ENCODE peak calls at places on chromosomes 3 and 15, in six cellular contexts. X is fibroblast of villous mesenchyme; D is mesendoderm; Z is effector memory CD4-positive, alpha-beta T cell; C is Jurkat, Clone E6-1; Y is transverse colon. E is an unnamed sample.

GRCh38 chr15:41930221-41930866 is 36.5 kb upstream of the SPTBN5 start:
- DNase-seq in D (no peak), C (no peak), Y (peak; percentile 73), Z (no peak), X (peak; percentile 95), E (peak; percentile 97)

GRCh38 chr3:79810529-79810928 is 42.7 kb upstream of the ROBO1 start:
- DNase-seq in D (no peak), X (no peak), Y (no peak), C (no peak), Z (no peak), E (no peak)

GRCh38 chr3:27025718-27026117 is 343.5 kb downstream of the NEK10 start:
- DNase-seq in D (peak; percentile 85), X (no peak), Y (no peak), C (no peak), Z (no peak), E (no peak)

GRCh38 chr3:151308089-151308488 is 8.5 kb downstream of the GPR87 start:
- DNase-seq in Z (no peak), X (no peak), D (no peak), C (no peak), Y (no peak), E (no peak)

GRCh38 chr15:64532921-64533320 is 72.5 kb downstream of the ZNF609 start:
- DNase-seq in Z (no peak), X (peak; percentile 17), D (no peak), C (no peak), Y (no peak), E (no peak)

GRCh38 chr3:143348486-143349327 is 229.1 kb downstream of the CHST2 start:
- DNase-seq in C (peak; percentile 41), D (peak; percentile 35), Y (no peak), Z (no peak), X (no peak), E (no peak)

GRCh38 chr15:90351479-90352108 is 490 bp upstream of the ZNF774 start:
- DNase-seq in X (no peak), C (no peak), Z (no peak), D (no peak), Y (no peak), E (no peak)

GRCh38 chr3:69012111-69012835 is 1.2 kb downstream of the EOGT start:
- DNase-seq in D (peak; percentile 71), Z (no peak), C (no peak), X (no peak), Y (peak; percentile 19), E (peak; percentile 39)

GRCh38 chr3:125668804-125669203 is 73.5 kb upstream of the OSBPL11 start:
- DNase-seq in Z (no peak), C (no peak), X (no peak), D (no peak), Y (no peak), E (no peak)

GRCh38 chr15:101056366-101057334 is 137.5 kb downstream of the LRRK1 start:
- DNase-seq in C (no peak), Y (no peak), Z (no peak), X (no peak), D (no peak), E (no peak)

GRCh38 chr3:189724366-189724765 is 93.2 kb downstream of the TP63 start:
- DNase-seq in X (peak; percentile 28), Y (no peak), Z (no peak), C (no peak), D (no peak), E (no peak)

GRCh38 chr3:58333206-58334012 is 717 bp downstream of the PXK start:
- DNase-seq in D (peak; percentile 43), X (no peak), Y (peak; percentile 30), Z (no peak), C (no peak), E (no peak)

GRCh38 chr15:84956199-84956598 is 25.5 kb upstream of the PDE8A start:
- DNase-seq in D (no peak), X (no peak), Z (no peak), Y (no peak), C (no peak), E (no peak)

GRCh38 chr15:84953726-84954125 is 27.9 kb upstream of the PDE8A start:
- DNase-seq in C (no peak), Y (no peak), Z (no peak), X (no peak), D (no peak), E (no peak)

GRCh38 chr15:84953136-84953535 is 28.5 kb upstream of the PDE8A start:
- DNase-seq in D (no peak), X (no peak), C (no peak), Y (no peak), Z (no peak), E (peak; percentile 37)

GRCh38 chr15:84950570-84951111 is 31.0 kb upstream of the PDE8A start:
- DNase-seq in Y (no peak), Z (no peak), C (no peak), D (no peak), X (no peak), E (no peak)

GRCh38 chr15:84955089-84955848 is 26.4 kb upstream of the PDE8A start:
- DNase-seq in X (peak; percentile 81), Y (peak; percentile 78), C (peak; percentile 24), D (peak; percentile 83), Z (peak; percentile 6), E (peak; percentile 51)
- H3K4me3 ChIP-seq in X (peak overlapping the region; percentile 40), Y (no peak overlapping the region), C (no peak overlapping the region), D (no peak overlapping the region), Z (no peak overlapping the region), E (no peak overlapping the region)

DNA sequence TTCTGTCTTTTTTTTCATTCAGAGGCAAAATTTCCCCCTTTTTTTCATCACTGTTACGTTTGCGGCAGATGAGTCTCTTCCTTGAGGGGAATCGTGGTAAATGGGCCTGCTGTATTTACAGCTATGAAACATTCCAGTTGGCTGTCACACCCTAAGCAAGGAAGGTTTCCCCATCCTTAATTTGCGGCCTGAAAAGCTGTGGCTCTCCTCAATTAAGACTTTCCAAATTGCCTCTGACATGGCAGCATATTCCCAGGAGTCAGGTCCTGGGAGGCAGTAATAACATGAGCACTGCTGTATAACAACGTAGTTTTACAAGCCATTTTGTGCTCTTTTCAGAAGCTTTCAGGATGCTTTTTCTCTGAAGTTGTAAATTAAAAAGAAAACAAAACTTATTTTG is 420.9 kb downstream of the LPP start:
- DNase-seq in Y (no peak), Z (no peak), D (no peak), C (no peak), X (no peak), E (no peak)
- H3K4me3 ChIP-seq in Y (no peak overlapping the region), Z (no peak overlapping the region), D (no peak overlapping the region), C (no peak overlapping the region), X (no peak overlapping the region), E (no peak overlapping the region)

GRCh38 chr3:186098740-186099139 is 10.1 kb downstream of the ETV5 start:
- DNase-seq in D (no peak), X (no peak), C (no peak), Z (no peak), Y (no peak), E (no peak)

GRCh38 chr3:186097663-186098451 is 11.0 kb downstream of the ETV5 start:
- DNase-seq in X (peak; percentile 78), Z (no peak), Y (peak; percentile 67), D (peak; percentile 96), C (no peak), E (peak; percentile 89)

GRCh38 chr3:186095584-186096061 is 13.3 kb downstream of the ETV5 start:
- DNase-seq in Z (no peak), C (no peak), Y (no peak), X (no peak), D (no peak), E (no peak)

GRCh38 chr3:186096295-186096694 is 12.6 kb downstream of the ETV5 start:
- DNase-seq in Y (no peak), C (no peak), Z (no peak), X (no peak), D (peak; percentile 42), E (no peak)

GRCh38 chr3:186097317-186097662 is 11.6 kb downstream of the ETV5 start:
- DNase-seq in Z (no peak), X (no peak), C (no peak), Y (no peak), D (no peak), E (no peak)
- H3K4me3 ChIP-seq in Z (no peak overlapping the region), X (peak overlapping the region; percentile 43), C (no peak overlapping the region), Y (no peak overlapping the region), D (no peak overlapping the region), E (peak overlapping the region; percentile 55)

DNA sequence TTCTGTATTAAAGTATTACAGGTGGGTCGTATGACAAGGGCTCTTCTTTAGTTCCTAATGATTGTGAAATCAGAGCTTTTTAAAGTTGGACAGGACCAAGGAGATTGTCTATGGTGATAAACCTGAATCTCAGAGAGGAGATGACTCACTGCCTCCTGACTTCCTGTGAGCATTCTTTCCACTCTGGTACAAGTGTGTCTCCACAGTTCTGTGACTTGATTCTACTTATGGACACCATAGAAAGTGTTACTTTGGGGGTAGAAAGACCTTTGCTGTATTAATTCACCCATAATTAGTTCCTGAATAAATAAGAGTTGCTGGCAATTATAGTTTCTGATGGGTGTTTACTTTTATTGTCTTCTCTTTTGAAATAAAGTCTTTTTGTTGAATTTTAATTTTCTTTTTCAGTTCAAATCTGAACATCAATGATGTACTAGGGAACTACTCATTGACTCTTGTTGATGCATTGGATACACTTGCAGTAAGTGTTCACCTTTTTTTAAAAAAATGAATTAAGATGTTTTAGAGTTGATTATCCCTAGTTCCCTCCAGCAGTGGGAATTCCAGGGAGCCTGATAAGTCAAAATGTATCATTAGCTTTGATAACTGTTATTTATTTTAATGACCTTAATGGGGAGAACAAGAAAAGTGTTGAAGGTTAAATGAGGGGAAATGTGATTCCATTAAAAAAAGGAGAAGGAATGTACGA is 7.4 kb downstream of the EDEM1 start:
- DNase-seq in D (peak; percentile 77), Y (no peak), C (no peak), X (peak; percentile 96), Z (peak; percentile 43), E (peak; percentile 91)
- H3K4me3 ChIP-seq in D (no peak overlapping the region), Y (no peak overlapping the region), C (no peak overlapping the region), X (no peak overlapping the region), Z (no peak overlapping the region), E (no peak overlapping the region)

DNA sequence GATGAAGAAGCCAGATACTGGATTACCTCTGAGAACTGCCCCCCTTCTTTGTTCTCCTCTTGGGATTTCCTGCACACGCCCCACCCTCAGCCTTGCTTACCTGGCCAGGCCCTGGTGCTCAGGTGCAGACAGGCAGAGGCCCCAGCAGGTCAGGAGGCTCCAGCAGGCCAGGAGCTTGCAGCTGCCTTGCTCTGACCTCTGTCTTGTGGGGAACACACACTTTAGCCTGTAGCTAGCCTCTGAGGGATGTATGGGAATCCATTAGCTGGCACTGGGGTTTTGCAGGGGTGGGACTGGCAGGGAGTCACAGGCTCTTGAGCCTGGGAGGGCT is 2.7 kb downstream of the SMAD6 start:
- DNase-seq in C (no peak), Y (peak; percentile 60), Z (no peak), D (no peak), X (no peak), E (no peak)
- H3K4me3 ChIP-seq in C (peak overlapping the region; percentile 92), Y (no peak overlapping the region), Z (no peak overlapping the region), D (peak overlapping the region; percentile 91), X (peak overlapping the region; percentile 70), E (peak overlapping the region; percentile 82)

DNA sequence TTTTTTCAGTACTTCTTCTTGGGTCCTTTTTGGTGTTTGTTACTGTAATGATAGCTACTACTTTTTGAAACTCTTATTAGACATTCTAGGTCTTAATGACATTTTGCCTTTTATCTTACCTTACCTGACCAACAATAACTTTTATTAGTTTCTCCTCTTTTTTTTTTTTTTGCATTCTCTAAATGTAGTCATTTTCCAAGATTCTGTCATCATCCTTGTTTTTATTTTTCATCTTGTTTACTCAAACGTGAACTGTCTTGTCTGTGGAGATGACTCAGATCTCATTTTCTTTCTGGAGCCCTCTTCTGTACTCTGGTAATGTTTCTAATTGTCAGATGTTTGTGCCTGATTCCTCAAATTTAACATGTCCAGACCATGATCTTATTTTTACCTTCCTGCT is 2.9 kb downstream of the ABHD5 start:
- DNase-seq in X (peak; percentile 63), C (no peak), Y (no peak), Z (no peak), D (no peak), E (no peak)
- H3K4me3 ChIP-seq in X (no peak overlapping the region), C (no peak overlapping the region), Y (no peak overlapping the region), Z (no peak overlapping the region), D (no peak overlapping the region), E (no peak overlapping the region)

GRCh38 chr3:39141211-39141995 is 12.0 kb downstream of the CSRNP1 start:
- DNase-seq in Y (peak; percentile 91), C (no peak), Z (no peak), D (no peak), X (peak; percentile 63), E (peak; percentile 38)
- H3K4me3 ChIP-seq in Y (no peak overlapping the region), C (no peak overlapping the region), Z (no peak overlapping the region), D (no peak overlapping the region), X (no peak overlapping the region), E (no peak overlapping the region)